ENCODE peak calls at places on chromosome 18, in six cellular contexts. F is hippocampal formation; N is SK-N-SH; B is stimulated activated CD4-positive, alpha-beta T cell treated with anti-CD3 and anti-CD28 coated beads, Interleukin-4, amount 100 ng/mL, for 24 hours; S is iris pigment epithelial cell; C is central memory CD4-positive, alpha-beta T cell. Y is an unnamed sample.

GRCh38 chr18:64275593-64276309 is 126.9 kb upstream of the LINC00305 start:
- DNase-seq in B (no peak), S (no peak), N (no peak), C (no peak), F (no peak), Y (no peak)

GRCh38 chr18:37712776-37713175 is 147.2 kb upstream of the CELF4 start:
- DNase-seq in S (no peak), N (no peak), B (no peak), F (no peak), C (no peak), Y (no peak)

GRCh38 chr18:13537022-13537780 is 189.2 kb downstream of the FAM210A start:
- DNase-seq in B (no peak), N (no peak), C (no peak), S (no peak), F (no peak), Y (no peak)

GRCh38 chr18:50558948-50559749 is 738 bp upstream of the MAPK4 start:
- DNase-seq in B (no peak), F (no peak), S (no peak), C (no peak), N (peak), Y (no peak)

GRCh38 chr18:37306420-37306819 is 259.2 kb downstream of the CELF4 start:
- DNase-seq in C (no peak), N (no peak), F (no peak), S (no peak), B (no peak), Y (no peak)

GRCh38 chr18:48899558-48900174 is 51.1 kb downstream of the SMAD7 start:
- DNase-seq in C (no peak), F (no peak), B (no peak), S (no peak), N (no peak), Y (no peak)

GRCh38 chr18:58992301-58993231 is 127.9 kb downstream of the ZNF532 start:
- DNase-seq in F (no peak), S (peak), N (no peak), B (no peak), C (no peak), Y (no peak)

GRCh38 chr18:77300579-77300978 is 50.9 kb downstream of the GALR1 start:
- DNase-seq in N (no peak), F (no peak), B (no peak), C (no peak), S (no peak), Y (no peak)

GRCh38 chr18:346607-347006 is 78.8 kb upstream of the THOC1 start:
- DNase-seq in S (no peak), N (no peak), F (no peak), C (no peak), B (no peak), Y (no peak)

GRCh38 chr18:77114564-77115391 is 17.8 kb downstream of the MBP start:
- DNase-seq in C (no peak), S (peak), B (no peak), F (no peak), N (no peak), Y (peak)

GRCh38 chr18:76708036-76708726 is 114.2 kb upstream of the ZNF236 start:
- DNase-seq in F (no peak), N (no peak), B (no peak), S (no peak), C (no peak), Y (no peak)

GRCh38 chr18:10036479-10036878 is 122.7 kb downstream of the VAPA start:
- DNase-seq in N (no peak), B (no peak), C (no peak), F (no peak), S (no peak), Y (peak)

GRCh38 chr18:49510393-49511115 is 23.5 kb upstream of the C18orf32 start:
- DNase-seq in C (peak), F (peak), S (peak), B (peak), N (peak), Y (peak)

GRCh38 chr18:48791636-48792105 is 159.1 kb downstream of the SMAD7 start:
- DNase-seq in F (no peak), B (no peak), C (no peak), S (no peak), N (no peak), Y (no peak)

GRCh38 chr18:47999801-48000248 is 69.4 kb upstream of the SMAD2 start:
- DNase-seq in F (no peak), C (no peak), S (no peak), N (no peak), B (no peak), Y (no peak)

GRCh38 chr18:32922951-32923430 is 150.2 kb upstream of the KLHL14 start:
- DNase-seq in F (no peak), N (no peak), C (no peak), B (no peak), S (no peak), Y (no peak)

GRCh38 chr18:62187543-62188378 is 706 bp downstream of the RELCH start:
- DNase-seq in S (peak), C (peak), N (no peak), B (peak), F (no peak), Y (no peak)

GRCh38 chr18:76494541-76495403 is at the start of gene ZNF516:
- DNase-seq in B (no peak), S (peak), F (no peak), N (peak), C (no peak), Y (no peak)

GRCh38 chr18:26549103-26549485 is 741 bp upstream of the KCTD1 start:
- DNase-seq in S (peak), N (peak), B (no peak), F (no peak), C (no peak), Y (peak)

GRCh38 chr18:49846718-49847470 is 33.6 kb upstream of the ACAA2 start:
- DNase-seq in S (no peak), F (no peak), N (no peak), B (no peak), C (no peak), Y (no peak)

GRCh38 chr18:76672627-76673026 is 149.7 kb upstream of the ZNF236 start:
- DNase-seq in C (no peak), F (no peak), N (no peak), B (no peak), S (peak), Y (no peak)

GRCh38 chr18:24319757-24320156 is 77.9 kb downstream of the OSBPL1A start:
- DNase-seq in N (peak), F (no peak), C (no peak), S (no peak), B (no peak), Y (no peak)

GRCh38 chr18:24296273-24296672 is 101.4 kb downstream of the OSBPL1A start:
- DNase-seq in N (no peak), F (no peak), B (no peak), C (no peak), S (peak), Y (no peak)

GRCh38 chr18:23574611-23575308 is 11.5 kb downstream of the NPC1 start:
- DNase-seq in N (peak), F (no peak), S (no peak), C (no peak), B (no peak), Y (no peak)

GRCh38 chr18:12531747-12532146 is 124.0 kb downstream of the PRELID3A start:
- DNase-seq in C (no peak), N (no peak), F (no peak), S (peak), B (no peak), Y (no peak)

GRCh38 chr18:51150430-51150746 is 47.1 kb downstream of the MEX3C start:
- DNase-seq in B (no peak), S (no peak), N (no peak), C (no peak), F (no peak), Y (no peak)

GRCh38 chr18:45562567-45563479 is 52.5 kb upstream of the SLC14A2 start:
- DNase-seq in N (no peak), S (peak), C (no peak), F (no peak), B (no peak), Y (no peak)

GRCh38 chr18:55918449-55918848 is 330.5 kb upstream of the TCF4 start:
- DNase-seq in N (no peak), B (no peak), S (peak), C (no peak), F (no peak), Y (no peak)